ENCODE peak calls at places on chromosomes 3 and 15, in six cellular contexts. G is Daoy; A is posterior vena cava; F is head of caudate nucleus; X is glutamatergic neuron; E is activated CD4-positive, alpha-beta T cell treated with anti-CD3 and anti-CD28 coated beads for 48 hours. Q is an unnamed sample.

GRCh38 chr3:129936757-129937156 is 37.8 kb upstream of the TRH start:
- DNase-seq in F (peak; percentile 71), E (peak; percentile 5), G (peak; percentile 76), A (no peak), X (no peak), Q (no peak)

GRCh38 chr15:70478251-70478990 is 284.9 kb downstream of the UACA start:
- DNase-seq in E (peak; percentile 27), A (peak; percentile 85), X (no peak), G (no peak), F (peak; percentile 45), Q (no peak)

GRCh38 chr3:124639406-124640237 is 90.6 kb upstream of the UMPS start:
- DNase-seq in G (no peak), A (no peak), F (no peak), X (no peak), E (peak; percentile 11), Q (no peak)

GRCh38 chr3:187403768-187404270 is 35.6 kb downstream of the RTP4 start:
- DNase-seq in E (no peak), A (no peak), F (no peak), X (no peak), G (peak; percentile 92), Q (no peak)

GRCh38 chr3:42067324-42067723 is 23.8 kb upstream of the TRAK1 start:
- DNase-seq in X (no peak), G (no peak), A (no peak), E (no peak), F (no peak), Q (no peak)

GRCh38 chr3:4531478-4532025 is 38.4 kb downstream of the ITPR1 start:
- DNase-seq in F (peak; percentile 19), G (peak; percentile 16), X (no peak), E (no peak), A (no peak), Q (no peak)

GRCh38 chr3:100796556-100796955 is 87.3 kb downstream of the TFG start:
- DNase-seq in A (no peak), F (no peak), X (no peak), E (no peak), G (peak; percentile 18), Q (no peak)

GRCh38 chr3:51967384-51968174 is at the start of gene PCBP4:
- DNase-seq in A (peak; percentile 87), F (peak; percentile 91), E (peak; percentile 46), G (peak; percentile 39), X (peak; percentile 79), Q (peak; percentile 71)

GRCh38 chr3:133970916-133971315 is 58.8 kb downstream of the SLCO2A1 start:
- DNase-seq in A (peak; percentile 71), F (no peak), E (no peak), G (no peak), X (no peak), Q (no peak)

GRCh38 chr3:2714856-2715255 is 395.3 kb downstream of the IL5RA start:
- DNase-seq in F (no peak), X (no peak), E (no peak), A (no peak), G (no peak), Q (no peak)

GRCh38 chr15:60255390-60255789 is 142.4 kb downstream of the ANXA2 start:
- DNase-seq in G (peak; percentile 57), X (no peak), E (peak; percentile 40), F (no peak), A (no peak), Q (no peak)

GRCh38 chr15:88920186-88920891 is 7.2 kb upstream of the MFGE8 start:
- DNase-seq in X (no peak), A (no peak), E (no peak), F (no peak), G (peak; percentile 62), Q (no peak)

GRCh38 chr3:86880066-86880465 is 110.9 kb downstream of the VGLL3 start:
- DNase-seq in E (no peak), A (no peak), G (no peak), X (no peak), F (no peak), Q (no peak)

GRCh38 chr15:57296473-57297162 is 79.7 kb upstream of the CGNL1 start:
- DNase-seq in F (no peak), A (no peak), X (no peak), E (no peak), G (no peak), Q (no peak)

GRCh38 chr15:25497934-25498333 is 59.1 kb upstream of the UBE3A start:
- DNase-seq in E (no peak), F (no peak), X (no peak), A (no peak), G (no peak), Q (no peak)

GRCh38 chr15:99722406-99722805 is 10.8 kb downstream of the LYSMD4 start:
- DNase-seq in A (no peak), F (no peak), E (no peak), X (no peak), G (no peak), Q (no peak)

GRCh38 chr15:81038975-81039607 is 38.4 kb downstream of the TLNRD1 start:
- DNase-seq in G (no peak), X (no peak), A (no peak), E (no peak), F (no peak), Q (no peak)

GRCh38 chr15:99168601-99169580 is 64.0 kb downstream of the SYNM start:
- DNase-seq in F (no peak), X (no peak), A (no peak), G (no peak), E (no peak), Q (no peak)

GRCh38 chr3:192929755-192930491 is 12.3 kb upstream of the MB21D2 start:
- DNase-seq in F (no peak), E (no peak), A (no peak), G (no peak), X (no peak), Q (no peak)